ENCODE peak calls at places on chromosome 17, in seven cellular contexts. G is IMR-90, N is H9, A is neuronal stem cell, M is H1, F is mesendoderm, S is trophoblast cell. K is an unnamed sample.

GRCh38 chr17:64496348-64496785 is 487 bp downstream of the POLG2 start:
- DNase-seq in G (no peak), F (no peak), A (no peak), S (no peak), M (no peak), N (no peak), K (no peak)

GRCh38 chr17:28347261-28347891 is 10.0 kb downstream of the POLDIP2 start:
- DNase-seq in M (no peak), G (peak; percentile 90), F (peak; percentile 84), A (no peak), S (peak; percentile 50), N (peak; percentile 39), K (peak; percentile 58)

GRCh38 chr17:28567604-28568003 is 3.7 kb downstream of the PIGS start:
- DNase-seq in N (no peak), S (no peak), F (no peak), A (no peak), M (no peak), G (no peak), K (no peak)

GRCh38 chr17:32590974-32591373 is 104.2 kb downstream of the CDK5R1 start:
- DNase-seq in S (no peak), G (no peak), A (no peak), N (no peak), F (no peak), M (no peak), K (no peak)

GRCh38 chr17:33287096-33287495 is 6.0 kb downstream of the ASIC2 start:
- DNase-seq in N (no peak), A (no peak), S (no peak), F (no peak), M (no peak), G (no peak), K (no peak)

GRCh38 chr17:2602597-2603017 is 9.2 kb downstream of the PAFAH1B1 start:
- DNase-seq in M (no peak), G (peak; percentile 16), S (no peak), N (no peak), A (no peak), F (peak; percentile 67), K (peak; percentile 49)

GRCh38 chr17:36849871-36850348 is 87.4 kb upstream of the LHX1 start:
- DNase-seq in N (no peak), S (no peak), G (peak; percentile 63), M (no peak), A (no peak), F (peak; percentile 97), K (peak; percentile 86)

GRCh38 chr17:38719943-38720641 is 10.0 kb upstream of the CISD3 start:
- DNase-seq in S (no peak), N (peak; percentile 99), G (no peak), A (peak; percentile 30), F (peak; percentile 91), M (peak; percentile 81), K (no peak)

GRCh38 chr17:80290199-80290598 is 29.5 kb downstream of the RNF213 start:
- DNase-seq in S (no peak), N (no peak), M (no peak), G (no peak), A (no peak), F (no peak), K (no peak)

GRCh38 chr17:50194441-50195195 is 6.8 kb downstream of the COL1A1 start:
- DNase-seq in G (no peak), A (no peak), N (no peak), S (no peak), M (no peak), F (no peak), K (no peak)

GRCh38 chr17:50198026-50198669 is 3.3 kb downstream of the COL1A1 start:
- DNase-seq in G (peak; percentile 63), F (peak; percentile 62), N (no peak), M (no peak), A (no peak), S (peak; percentile 35), K (peak; percentile 82)

GRCh38 chr17:50195196-50195865 is 6.1 kb downstream of the COL1A1 start:
- DNase-seq in S (no peak), A (no peak), F (no peak), G (peak; percentile 74), N (no peak), M (no peak), K (peak; percentile 45)

GRCh38 chr17:50196036-50196435 is 5.4 kb downstream of the COL1A1 start:
- DNase-seq in A (no peak), M (no peak), G (peak; percentile 30), N (no peak), F (no peak), S (no peak), K (no peak)

GRCh38 chr17:50196826-50197225 is 4.6 kb downstream of the COL1A1 start:
- DNase-seq in S (no peak), A (no peak), M (no peak), N (no peak), F (no peak), G (peak; percentile 84), K (peak; percentile 77)
- H3K4ac ChIP-seq in S (no peak overlapping the region), A (no peak overlapping the region), M (no peak overlapping the region), N (no peak overlapping the region), F (no peak overlapping the region), G (peak overlapping the region; percentile 100), K (peak overlapping the region; percentile 61)

GRCh38 chr17:77246110-77247047 is 105.6 kb downstream of the SEC14L1 start:
- DNase-seq in M (no peak), S (no peak), F (no peak), G (no peak), A (no peak), N (no peak), K (no peak)
- H3K4ac ChIP-seq in M (no peak overlapping the region), S (no peak overlapping the region), F (no peak overlapping the region), G (peak overlapping the region; percentile 48), A (no peak overlapping the region), N (no peak overlapping the region), K (peak overlapping the region; percentile 89)

DNA sequence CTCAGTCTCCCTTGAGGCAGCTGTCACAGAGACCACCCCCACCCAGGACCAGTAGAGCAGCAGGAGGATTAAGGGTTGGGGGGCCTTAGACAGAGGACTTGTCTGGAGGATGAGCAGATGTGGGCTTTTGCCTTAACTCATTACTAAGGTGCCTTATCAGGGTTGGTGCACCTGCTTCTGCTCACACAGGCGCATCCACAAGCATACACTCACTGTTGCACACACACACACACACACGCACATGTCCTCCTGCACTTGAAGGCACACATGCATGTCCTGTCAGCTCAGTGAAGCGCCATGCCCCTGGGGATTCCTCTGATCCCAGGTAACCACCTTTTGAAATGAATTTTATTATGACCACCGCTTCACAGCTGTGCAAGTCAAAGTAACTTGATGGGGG is 1.2 kb downstream of the GFAP start:
- DNase-seq in N (peak; percentile 25), G (no peak), F (no peak), M (no peak), A (no peak), S (no peak), K (no peak)
- H3K4ac ChIP-seq in N (no peak overlapping the region), G (no peak overlapping the region), F (no peak overlapping the region), M (no peak overlapping the region), A (no peak overlapping the region), S (no peak overlapping the region), K (no peak overlapping the region)

GRCh38 chr17:45264988-45265387 is 3.1 kb upstream of the SPATA32 start:
- DNase-seq in G (no peak), N (no peak), F (no peak), M (no peak), A (no peak), S (no peak), K (no peak)

GRCh38 chr17:45262516-45263476 is 902 bp upstream of the SPATA32 start:
- DNase-seq in F (no peak), N (peak; percentile 36), S (no peak), A (no peak), M (peak; percentile 57), G (peak; percentile 73), K (peak; percentile 26)

GRCh38 chr17:45264430-45264829 is 2.5 kb upstream of the SPATA32 start:
- DNase-seq in S (no peak), G (no peak), A (no peak), M (no peak), N (no peak), F (no peak), K (no peak)

GRCh38 chr17:45261577-45262515 is at the start of gene SPATA32:
- DNase-seq in G (peak; percentile 29), N (peak; percentile 82), M (peak; percentile 83), S (peak; percentile 40), A (peak; percentile 40), F (peak; percentile 75), K (peak; percentile 40)

GRCh38 chr17:45263477-45263860 is 1.6 kb upstream of the SPATA32 start:
- DNase-seq in S (no peak), F (no peak), A (no peak), N (peak; percentile 28), G (no peak), M (no peak), K (no peak)
- H3K4ac ChIP-seq in S (no peak overlapping the region), F (no peak overlapping the region), A (no peak overlapping the region), N (no peak overlapping the region), G (no peak overlapping the region), M (no peak overlapping the region), K (no peak overlapping the region)

DNA sequence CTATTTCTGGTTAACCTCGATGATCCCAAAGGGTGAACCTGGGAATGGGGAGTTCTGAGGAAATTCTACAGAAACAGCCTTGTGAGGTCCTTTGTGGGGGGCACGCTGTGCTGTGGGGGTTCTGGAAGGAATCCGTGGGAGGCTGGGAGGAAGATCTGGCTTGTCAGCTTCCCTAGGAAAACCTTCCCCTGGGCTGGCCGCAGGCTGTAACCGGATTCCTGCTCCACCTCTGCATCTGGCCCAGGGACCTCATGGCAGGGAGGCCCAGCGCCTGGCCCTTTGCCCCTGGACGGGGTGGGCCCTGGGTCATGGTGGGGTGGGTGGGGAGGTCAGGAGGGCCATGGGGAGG is 3.3 kb upstream of the MEOX1 start:
- DNase-seq in F (no peak), G (no peak), M (no peak), S (no peak), A (no peak), N (no peak), K (no peak)
- H3K4ac ChIP-seq in F (no peak overlapping the region), G (no peak overlapping the region), M (no peak overlapping the region), S (no peak overlapping the region), A (no peak overlapping the region), N (no peak overlapping the region), K (no peak overlapping the region)

GRCh38 chr17:72250206-72250605 is 129.4 kb downstream of the SOX9 start:
- DNase-seq in A (no peak), M (no peak), G (no peak), F (no peak), S (no peak), N (no peak), K (no peak)

GRCh38 chr17:72244494-72244893 is 123.7 kb downstream of the SOX9 start:
- DNase-seq in S (no peak), F (no peak), N (no peak), M (no peak), A (no peak), G (peak; percentile 34), K (no peak)

GRCh38 chr17:72244942-72245341 is 124.1 kb downstream of the SOX9 start:
- DNase-seq in S (no peak), A (no peak), M (no peak), G (no peak), F (no peak), N (no peak), K (no peak)

GRCh38 chr17:72253597-72253996 is 132.8 kb downstream of the SOX9 start:
- DNase-seq in S (no peak), M (no peak), F (no peak), N (no peak), G (no peak), A (no peak), K (no peak)

DNA sequence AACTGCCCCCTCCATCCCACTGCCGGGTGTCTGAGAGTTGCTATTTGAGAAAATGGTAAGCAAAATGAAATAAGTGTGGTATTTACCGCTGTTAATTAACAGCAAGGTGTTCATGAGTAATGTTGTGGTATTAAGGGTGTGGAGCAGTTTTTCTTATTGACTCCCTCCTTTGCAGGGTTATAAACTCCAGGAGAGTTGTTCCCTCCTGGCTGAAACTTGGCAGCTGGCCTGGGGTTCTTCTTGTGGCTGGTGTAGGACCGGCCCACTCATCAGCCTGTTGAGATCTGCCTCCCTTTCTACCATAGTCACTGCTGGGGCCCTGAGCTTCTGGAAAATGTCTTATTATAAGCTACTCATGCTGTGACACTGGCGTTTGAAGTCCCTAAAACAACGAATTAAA is 128.6 kb downstream of the SOX9 start:
- DNase-seq in G (no peak), F (no peak), S (no peak), N (no peak), M (no peak), A (no peak), K (no peak)
- H3K4ac ChIP-seq in G (no peak overlapping the region), F (no peak overlapping the region), S (no peak overlapping the region), N (no peak overlapping the region), M (no peak overlapping the region), A (no peak overlapping the region), K (no peak overlapping the region)